ENCODE peak calls at places on chromosomes 3 and 15, in six cellular contexts. S is WTC11, H is A549, I is AG09309, G is HFFc6, X is pancreas. R is an unnamed sample.

GRCh38 chr3:11514191-11514770 is 129.4 kb downstream of the VGLL4 start:
- DNase-seq in G (peak), I (peak), H (peak), S (no peak), X (no peak), R (no peak)

GRCh38 chr3:111714305-111714704 is 119.2 kb upstream of the ZBED2 start:
- DNase-seq in H (no peak), I (no peak), G (peak), X (no peak), S (peak), R (no peak)

GRCh38 chr3:74074700-74075099 is 450.0 kb upstream of the PDZRN3 start:
- DNase-seq in S (no peak), H (no peak), X (no peak), G (no peak), I (no peak), R (no peak)

GRCh38 chr3:156449712-156450574 is 105.0 kb downstream of the SSR3 start:
- DNase-seq in I (peak), X (no peak), H (peak), G (peak), S (peak), R (peak)

GRCh38 chr15:42240823-42241222 is 32.2 kb upstream of the GANC start:
- DNase-seq in X (no peak), I (no peak), H (no peak), S (no peak), G (no peak), R (no peak)

GRCh38 chr15:39054128-39054732 is 489.6 kb upstream of the RASGRP1 start:
- DNase-seq in I (no peak), H (no peak), G (no peak), S (no peak), X (no peak), R (no peak)

GRCh38 chr3:146470424-146470990 is 1.1 kb upstream of the PLSCR2 start:
- DNase-seq in S (no peak), G (no peak), X (no peak), H (peak), I (no peak), R (no peak)

GRCh38 chr3:194407423-194407822 is 8.4 kb upstream of the GP5 start:
- DNase-seq in G (peak), S (no peak), H (no peak), I (no peak), X (no peak), R (no peak)

GRCh38 chr15:66848666-66849392 is 146.8 kb downstream of the SMAD6 start:
- DNase-seq in H (no peak), G (no peak), S (no peak), I (no peak), X (no peak), R (no peak)

GRCh38 chr15:70380484-70380883 is 282.8 kb upstream of the TLE3 start:
- DNase-seq in H (no peak), X (no peak), G (no peak), S (no peak), I (no peak), R (no peak)

GRCh38 chr3:85710490-85710889 is 751.7 kb downstream of the CADM2 start:
- DNase-seq in S (no peak), H (no peak), I (no peak), G (no peak), X (no peak), R (no peak)

GRCh38 chr15:29870495-29871151 is 48.4 kb upstream of the TJP1 start:
- DNase-seq in X (no peak), H (no peak), I (no peak), S (no peak), G (no peak), R (peak)

GRCh38 chr3:156431334-156432121 is 123.4 kb downstream of the SSR3 start:
- DNase-seq in S (no peak), I (no peak), G (no peak), X (no peak), H (no peak), R (no peak)

GRCh38 chr3:148149556-148149955 is 548.1 kb upstream of the AGTR1 start:
- DNase-seq in X (no peak), H (no peak), G (no peak), I (no peak), S (no peak), R (no peak)

GRCh38 chr3:43418601-43419272 is 132.4 kb downstream of the SNRK start:
- DNase-seq in I (no peak), G (no peak), X (no peak), S (no peak), H (no peak), R (no peak)

GRCh38 chr3:98513736-98514135 is 9.0 kb downstream of the CLDND1 start:
- DNase-seq in S (no peak), H (no peak), I (no peak), G (no peak), X (no peak), R (no peak)

GRCh38 chr15:42996871-42997270 is 76.3 kb upstream of the TTBK2 start:
- DNase-seq in S (peak), H (no peak), G (no peak), X (no peak), I (no peak), R (no peak)

GRCh38 chr3:123025642-123026521 is 1.7 kb downstream of the SEMA5B start:
- DNase-seq in S (peak), I (no peak), H (no peak), X (peak), G (no peak), R (peak)

GRCh38 chr3:88150371-88150770 is 612 bp downstream of the C3orf38 start:
- DNase-seq in I (no peak), H (no peak), S (no peak), X (no peak), G (no peak), R (no peak)

GRCh38 chr3:116863842-116864626 is 154.5 kb downstream of the TUSC7 start:
- DNase-seq in X (no peak), G (no peak), H (peak), S (peak), I (no peak), R (peak)

GRCh38 chr15:56886450-56886856 is 32.0 kb upstream of the TCF12 start:
- DNase-seq in S (no peak), X (no peak), I (no peak), G (no peak), H (no peak), R (no peak)

GRCh38 chr15:56890038-56890437 is 28.4 kb upstream of the TCF12 start:
- DNase-seq in S (no peak), X (no peak), I (no peak), H (no peak), G (no peak), R (no peak)

GRCh38 chr15:56883088-56883487 is 35.4 kb upstream of the TCF12 start:
- DNase-seq in X (no peak), G (no peak), I (no peak), H (no peak), S (no peak), R (no peak)

GRCh38 chr15:56887782-56888127 is 30.7 kb upstream of the TCF12 start:
- DNase-seq in S (no peak), H (no peak), I (no peak), X (no peak), G (no peak), R (no peak)

DNA sequence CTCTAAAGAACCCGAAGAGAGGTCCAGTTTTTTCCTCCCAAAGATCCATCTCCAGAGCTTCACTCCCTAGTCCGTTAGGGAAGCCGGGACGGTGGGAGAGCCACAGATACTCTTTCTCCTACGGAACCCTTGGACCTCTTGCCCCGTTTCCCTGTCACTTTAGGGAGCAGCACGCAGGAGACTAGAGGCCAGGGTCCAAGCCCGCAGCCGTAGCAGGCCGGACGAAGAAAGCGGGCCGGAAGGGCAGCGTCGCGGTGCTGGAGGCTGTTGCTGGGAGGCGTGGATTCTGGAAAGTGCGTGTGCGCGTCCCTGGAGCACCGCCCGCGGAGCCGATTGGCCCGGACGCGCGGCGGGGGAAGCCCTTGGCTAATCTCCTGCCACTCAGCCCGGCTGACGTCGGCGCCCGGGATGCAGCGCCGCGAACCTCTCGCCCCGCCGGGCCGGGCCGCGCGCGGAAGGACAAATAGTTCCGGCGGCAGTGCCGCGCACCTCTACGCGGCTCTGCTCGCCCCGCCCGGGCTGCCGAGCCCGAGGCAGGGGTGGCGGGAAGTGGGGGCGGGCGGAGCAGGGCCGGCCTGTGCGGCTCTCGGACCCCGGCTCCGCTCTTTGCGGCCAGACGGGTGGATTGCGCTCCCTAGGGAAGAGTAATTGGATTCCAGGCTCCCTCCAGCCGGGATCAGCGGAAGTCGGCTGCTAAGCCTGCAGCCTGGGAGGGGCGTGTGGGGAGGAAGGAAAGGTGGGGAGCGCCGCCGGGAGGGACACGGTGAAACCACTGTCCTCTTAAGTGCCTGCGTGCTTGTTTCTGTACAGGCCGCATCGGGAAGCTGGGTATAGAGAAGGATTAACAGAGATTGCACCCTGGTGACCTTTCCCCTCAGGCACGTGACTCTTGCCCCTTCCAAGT is 31.3 kb upstream of the TCF12 start:
- DNase-seq in S (peak), G (peak), H (peak), I (peak), X (peak), R (peak)
- TF ChIP-seq CTCF in S (no peak), G (peak), H (peak), I (peak), X (no peak), R (no peak)

DNA sequence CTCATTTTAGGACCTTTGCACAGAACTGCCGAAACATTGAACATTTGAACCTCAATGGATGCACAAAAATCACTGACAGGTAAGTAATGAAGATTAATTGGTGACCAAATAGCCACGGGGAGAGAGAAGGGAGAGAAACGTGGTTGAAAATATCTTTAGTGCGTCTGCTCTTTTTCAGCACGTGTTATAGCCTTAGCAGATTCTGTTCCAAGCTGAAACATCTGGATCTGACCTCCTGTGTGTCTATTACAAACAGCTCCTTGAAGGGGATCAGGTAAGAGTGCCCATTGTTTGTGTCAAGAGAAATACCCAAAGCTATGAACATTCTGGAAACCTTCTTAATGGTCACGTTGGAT is 67.1 kb downstream of the UBP1 start:
- DNase-seq in X (no peak), I (no peak), S (no peak), H (no peak), G (no peak), R (no peak)
- TF ChIP-seq CTCF in X (no peak), I (no peak), S (no peak), H (no peak), G (no peak), R (no peak)

GRCh38 chr15:25691544-25692430 is 171.3 kb downstream of the ATP10A start:
- DNase-seq in G (peak), X (no peak), I (no peak), S (no peak), H (no peak), R (no peak)
- TF ChIP-seq CTCF in G (peak), X (no peak), I (peak), S (no peak), H (no peak), R (no peak)

DNA sequence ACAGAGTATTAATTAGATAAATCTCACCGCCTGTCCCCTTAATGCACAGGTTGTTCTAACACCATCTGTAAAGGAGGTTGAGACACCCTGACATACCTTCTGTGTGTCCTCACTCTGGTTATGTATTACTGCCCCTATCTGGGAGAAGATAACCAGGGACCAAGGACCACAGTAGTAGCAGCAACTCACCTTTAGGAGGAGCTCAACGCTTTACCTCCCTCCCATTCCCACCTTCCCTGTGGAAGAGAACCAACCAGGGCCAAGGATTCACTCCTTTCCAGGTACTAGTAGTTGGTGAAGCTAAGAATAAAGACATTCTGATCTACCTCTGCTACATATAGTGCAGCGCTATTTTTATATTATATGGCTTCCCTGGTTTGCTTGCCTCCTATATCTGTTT is 232.6 kb downstream of the MEX3B start:
- DNase-seq in I (no peak), X (no peak), G (peak), S (peak), H (peak), R (no peak)
- TF ChIP-seq CTCF in I (no peak), X (no peak), G (peak), S (peak), H (no peak), R (peak)

GRCh38 chr15:98806275-98806895 is 158.0 kb downstream of the IGF1R start:
- DNase-seq in X (peak), S (no peak), I (no peak), G (no peak), H (no peak), R (no peak)

GRCh38 chr15:98803228-98804056 is 155.1 kb downstream of the IGF1R start:
- DNase-seq in G (peak), I (no peak), H (peak), X (no peak), S (no peak), R (no peak)

GRCh38 chr15:98805434-98806274 is 157.3 kb downstream of the IGF1R start:
- DNase-seq in I (no peak), H (peak), S (peak), G (no peak), X (no peak), R (no peak)

GRCh38 chr15:98802187-98802586 is 153.8 kb downstream of the IGF1R start:
- DNase-seq in I (no peak), S (no peak), X (no peak), G (no peak), H (no peak), R (no peak)

GRCh38 chr15:98804057-98804380 is 155.7 kb downstream of the IGF1R start:
- DNase-seq in H (peak), I (no peak), X (no peak), S (no peak), G (no peak), R (no peak)
- TF ChIP-seq CTCF in H (no peak), I (no peak), X (no peak), S (no peak), G (peak), R (no peak)

DNA sequence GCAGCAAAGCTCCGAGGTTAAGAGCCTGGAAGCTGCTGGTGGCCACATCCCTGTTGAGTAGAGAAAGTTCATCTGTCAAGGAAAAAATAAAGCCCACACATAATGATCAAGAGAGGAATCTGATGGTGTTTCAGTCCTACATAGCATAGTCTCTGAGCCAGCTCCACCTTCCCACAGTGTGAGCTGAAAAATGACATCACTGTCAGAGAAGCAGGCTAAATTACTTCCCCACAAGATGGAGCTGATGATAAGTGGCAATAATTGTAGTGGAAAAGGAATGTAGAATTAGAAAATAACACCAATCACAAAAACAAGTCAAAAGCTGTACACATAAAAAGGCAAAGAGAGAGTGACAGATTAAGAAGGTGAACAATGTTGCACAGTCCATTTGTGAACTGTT is 84.5 kb downstream of the AQP9 start:
- DNase-seq in S (no peak), H (no peak), G (peak), I (no peak), X (no peak), R (no peak)
- TF ChIP-seq CTCF in S (no peak), H (no peak), G (peak), I (no peak), X (no peak), R (no peak)

GRCh38 chr15:63003836-63004610 is 38.5 kb upstream of the TPM1 start:
- DNase-seq in X (no peak), I (no peak), G (peak), H (no peak), S (peak), R (no peak)
- TF ChIP-seq CTCF in X (no peak), I (peak), G (peak), H (no peak), S (no peak), R (no peak)

DNA sequence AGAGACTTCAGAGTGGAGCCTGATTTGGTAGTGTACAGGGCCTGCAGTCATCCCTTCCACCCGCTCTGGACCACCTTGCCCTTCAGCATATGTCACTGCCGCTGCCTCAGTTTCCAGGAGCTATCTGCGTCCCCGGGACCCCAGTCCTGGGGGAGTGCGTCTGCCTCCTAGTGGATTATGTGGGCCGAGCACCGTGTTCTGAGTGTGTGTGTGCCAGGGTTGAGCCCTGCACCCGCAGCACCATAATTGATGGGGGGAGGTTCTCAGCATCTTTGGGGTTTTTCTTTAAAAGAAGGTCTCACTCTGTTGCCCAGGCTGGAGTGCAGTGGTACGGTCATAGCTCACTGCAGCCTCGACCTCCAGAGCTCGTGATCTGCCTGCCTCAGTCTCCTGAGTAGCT is 33.6 kb downstream of the CD276 start:
- DNase-seq in S (peak), G (no peak), X (no peak), I (no peak), H (no peak), R (no peak)
- TF ChIP-seq CTCF in S (peak), G (peak), X (no peak), I (no peak), H (no peak), R (no peak)